ENCODE peak calls at places on chromosomes 1 and 21, in ten cellular contexts. F, P, R, E, Y, C, G, W, L and U are unnamed samples. For H3K4me1, the result is how much of the 10 kb centered on the place peaks cover.

GRCh38 chr1:161915051-161915503 is 108.6 kb downstream of the OLFML2B start:
- ATAC-seq in F (no peak), P (no peak), R (no peak), E (peak), Y (no peak), C (no peak), G (no peak), W (no peak), L (no peak), U (no peak)

GRCh38 chr1:204923209-204923608 is 52.5 kb downstream of the NFASC start:
- ATAC-seq in F (no peak), P (no peak), R (no peak), E (no peak), Y (no peak), C (no peak), G (no peak), W (no peak), L (peak), U (no peak)

GRCh38 chr1:201583663-201584062 is 44.7 kb downstream of the NAV1 start:
- ATAC-seq in F (no peak), P (no peak), R (no peak), E (no peak), Y (no peak), C (no peak), G (no peak), W (no peak), L (no peak), U (no peak)

GRCh38 chr1:53685272-53686051 is 53.5 kb downstream of the GLIS1 start:
- ATAC-seq in F (peak), P (no peak), R (no peak), E (peak), Y (peak), C (no peak), G (no peak), W (peak), L (peak), U (no peak)

GRCh38 chr1:33120436-33121231 is 39.7 kb downstream of the AZIN2 start:
- ATAC-seq in F (peak), P (no peak), R (no peak), E (no peak), Y (no peak), C (no peak), G (peak), W (peak), L (peak), U (no peak)

GRCh38 chr1:235649722-235650163 is at the start of gene GNG4:
- ATAC-seq in F (peak), P (no peak), R (peak), E (no peak), Y (peak), C (no peak), G (peak), W (peak), L (no peak), U (peak)

GRCh38 chr21:36741506-36741905 is 42.6 kb downstream of the SIM2 start:
- ATAC-seq in F (no peak), P (peak), R (no peak), E (no peak), Y (no peak), C (no peak), G (no peak), W (no peak), L (peak), U (no peak)

GRCh38 chr1:193654951-193655705 is 468.7 kb upstream of the B3GALT2 start:
- ATAC-seq in F (no peak), P (peak), R (no peak), E (peak), Y (no peak), C (no peak), G (no peak), W (no peak), L (no peak), U (no peak)

GRCh38 chr1:203612932-203613682 is 13.5 kb upstream of the ATP2B4 start:
- ATAC-seq in F (no peak), P (no peak), R (no peak), E (no peak), Y (no peak), C (no peak), G (no peak), W (no peak), L (peak), U (no peak)

GRCh38 chr1:85137660-85138059 is 63.2 kb downstream of the SYDE2 start:
- ATAC-seq in F (peak), P (peak), R (peak), E (peak), Y (no peak), C (peak), G (peak), W (no peak), L (no peak), U (no peak)

GRCh38 chr1:231959225-231959884 is 332.8 kb downstream of the DISC1 start:
- ATAC-seq in F (no peak), P (no peak), R (no peak), E (no peak), Y (no peak), C (no peak), G (no peak), W (no peak), L (no peak), U (no peak)

GRCh38 chr1:200625381-200625824 is 4.9 kb upstream of the KIF14 start:
- ATAC-seq in F (no peak), P (no peak), R (no peak), E (no peak), Y (no peak), C (no peak), G (no peak), W (no peak), L (no peak), U (no peak)

GRCh38 chr1:94926915-94927404 is at the start of gene CNN3:
- ATAC-seq in F (peak), P (peak), R (peak), E (peak), Y (peak), C (peak), G (peak), W (peak), L (peak), U (peak)

GRCh38 chr1:225694151-225694603 is 41.3 kb upstream of the ENAH start:
- ATAC-seq in F (peak), P (peak), R (peak), E (peak), Y (no peak), C (peak), G (peak), W (peak), L (no peak), U (peak)

GRCh38 chr1:231571904-231572303 is 43.4 kb downstream of the TSNAX start:
- ATAC-seq in F (no peak), P (peak), R (no peak), E (peak), Y (no peak), C (no peak), G (no peak), W (no peak), L (no peak), U (peak)

GRCh38 chr1:39394598-39394997 is 96.8 kb upstream of the BMP8A start:
- ATAC-seq in F (no peak), P (no peak), R (peak), E (peak), Y (peak), C (no peak), G (no peak), W (no peak), L (no peak), U (no peak)

GRCh38 chr1:101293461-101294045 is 56.7 kb downstream of the S1PR1 start:
- ATAC-seq in F (no peak), P (no peak), R (no peak), E (no peak), Y (no peak), C (no peak), G (no peak), W (no peak), L (no peak), U (no peak)

GRCh38 chr1:114832057-114832456 is 22.6 kb upstream of the SYCP1 start:
- ATAC-seq in F (no peak), P (no peak), R (no peak), E (no peak), Y (no peak), C (no peak), G (no peak), W (no peak), L (no peak), U (no peak)

GRCh38 chr1:189350983-189351616 is 1126.6 kb downstream of the BRINP3 start:
- ATAC-seq in F (no peak), P (no peak), R (no peak), E (no peak), Y (no peak), C (no peak), G (no peak), W (no peak), L (no peak), U (no peak)

GRCh38 chr1:94011709-94012590 is 102.7 kb upstream of the GCLM start:
- ATAC-seq in F (peak), P (no peak), R (no peak), E (peak), Y (peak), C (no peak), G (no peak), W (peak), L (no peak), U (peak)

GRCh38 chr21:44602474-44602871 is 2.1 kb downstream of the KRTAP10-7 start:
- ATAC-seq in F (no peak), P (no peak), R (no peak), E (no peak), Y (no peak), C (no peak), G (no peak), W (no peak), L (no peak), U (no peak)

DNA sequence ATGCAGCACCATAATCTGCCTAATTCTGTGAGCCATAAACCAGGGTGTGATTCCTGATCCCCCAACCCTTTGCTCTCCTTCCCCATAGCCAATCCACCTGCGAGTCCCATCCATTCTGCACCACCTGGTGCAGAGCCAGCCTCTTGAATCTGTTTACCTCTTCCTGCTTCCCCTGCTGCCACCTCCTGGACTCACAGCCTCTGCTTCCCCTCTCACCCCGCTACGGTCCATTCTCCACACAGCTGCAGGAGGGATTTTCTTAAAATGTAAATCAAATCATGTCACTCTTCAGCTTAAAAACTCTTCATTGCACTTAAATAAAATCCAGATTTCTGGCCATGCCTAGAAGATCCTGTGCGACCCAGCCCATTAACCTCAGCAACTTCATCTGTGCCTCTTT is 186.7 kb downstream of the FOXD2 start:
- ATAC-seq in F (peak), P (no peak), R (no peak), E (peak), Y (peak), C (no peak), G (no peak), W (no peak), L (peak), U (no peak)
- TF ChIP-seq CTCF in F (peak), P (peak), R (peak), E (peak), Y (peak), C (no peak), G (no peak), W (no peak), L (peak), U (no peak)

DNA sequence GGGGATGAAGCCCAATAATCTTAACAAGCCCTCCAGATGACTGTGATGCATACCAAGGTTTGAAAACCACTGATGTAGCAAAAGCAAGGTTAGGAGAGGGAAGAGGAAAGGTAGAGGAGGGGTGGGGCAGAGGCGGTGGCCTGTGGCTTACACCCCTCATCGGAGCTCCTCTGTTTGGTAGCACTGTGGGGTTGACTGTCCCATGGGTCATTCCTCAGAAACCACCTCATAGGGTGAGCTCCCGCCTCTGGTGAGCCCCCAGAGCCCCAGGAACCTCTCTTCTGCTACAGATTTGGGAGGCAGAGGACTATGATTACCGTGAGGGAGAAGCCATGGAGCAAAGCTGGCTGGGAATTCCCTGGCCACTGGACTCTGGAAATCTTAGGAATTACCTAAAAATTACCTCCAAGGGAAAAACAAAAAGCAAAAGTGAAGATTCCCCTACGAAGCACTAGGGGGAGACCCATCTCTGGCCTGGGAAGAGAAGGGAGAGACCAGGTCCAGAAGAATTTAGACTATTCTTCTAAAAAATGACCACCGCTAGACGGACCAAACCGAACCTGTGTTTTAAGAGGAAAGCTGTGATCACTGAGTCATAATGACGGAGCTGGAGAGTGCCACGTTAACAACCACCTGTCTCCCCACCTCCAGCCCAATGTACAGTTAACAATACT is 1.5 kb upstream of the RASSF5 start:
- ATAC-seq in F (peak), P (no peak), R (no peak), E (peak), Y (no peak), C (no peak), G (no peak), W (no peak), L (peak), U (no peak)
- H3K4me1 ChIP-seq in F (half or more), P (under half), R (half or more), E (under half), Y (half or more), C (half or more), G (under half), W (under half), L (under half), U (half or more)

DNA sequence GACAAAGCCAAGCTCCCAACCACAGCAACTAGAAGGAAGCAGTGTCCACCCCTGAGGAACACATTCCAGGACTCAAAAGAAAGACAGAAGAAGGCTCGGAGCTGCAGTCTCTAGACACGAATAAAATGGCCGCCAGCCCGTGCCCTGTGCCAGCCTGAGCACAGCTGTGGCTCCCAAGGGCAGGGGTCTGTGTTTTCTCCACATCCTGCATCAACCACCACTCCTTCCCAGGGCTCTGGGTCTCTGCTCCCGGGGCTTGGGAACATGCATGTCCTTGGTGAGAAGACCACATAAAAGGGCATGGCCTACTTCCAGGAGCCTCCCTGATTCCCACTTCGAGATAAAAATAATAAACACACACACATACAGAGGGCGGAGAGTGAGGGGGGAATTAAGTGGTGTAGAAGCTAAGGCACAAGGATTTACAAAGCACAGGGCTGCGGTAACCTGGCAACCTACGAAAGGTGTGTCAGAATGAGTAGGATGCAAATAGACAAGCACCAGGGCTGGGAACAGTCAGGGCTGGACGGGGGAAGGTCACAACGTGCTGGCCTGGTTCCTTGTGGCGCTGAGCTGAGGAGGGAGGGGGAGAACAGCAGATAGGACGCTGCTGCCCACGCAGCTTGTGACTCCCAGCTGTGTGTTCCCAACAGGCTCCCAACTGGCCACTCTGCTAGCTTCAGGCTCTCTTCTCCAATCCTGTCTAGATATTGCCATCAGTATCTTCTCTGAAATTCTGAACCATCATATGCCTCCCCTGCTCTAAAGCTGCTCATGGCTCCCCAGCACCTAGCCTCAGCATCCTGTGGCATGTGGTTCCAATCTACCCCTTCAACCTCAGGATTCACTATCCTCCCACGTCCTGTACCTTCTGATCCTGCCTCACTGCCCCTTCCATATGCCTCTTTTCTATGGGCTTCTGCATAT is 72.5 kb downstream of the CD34 start:
- ATAC-seq in F (no peak), P (peak), R (peak), E (peak), Y (no peak), C (peak), G (no peak), W (no peak), L (peak), U (peak)
- TF ChIP-seq POLR2A in F (no peak), P (no peak), R (no peak), E (no peak), Y (no peak), C (no peak), G (no peak), W (no peak), L (no peak), U (no peak)

GRCh38 chr21:16992448-16992847 is 520.4 kb upstream of the CXADR start:
- ATAC-seq in F (no peak), P (no peak), R (no peak), E (no peak), Y (no peak), C (no peak), G (no peak), W (no peak), L (no peak), U (no peak)
- TF ChIP-seq CTCF in F (no peak), P (no peak), R (no peak), E (no peak), Y (no peak), C (no peak), G (no peak), W (no peak), L (no peak), U (no peak)

DNA sequence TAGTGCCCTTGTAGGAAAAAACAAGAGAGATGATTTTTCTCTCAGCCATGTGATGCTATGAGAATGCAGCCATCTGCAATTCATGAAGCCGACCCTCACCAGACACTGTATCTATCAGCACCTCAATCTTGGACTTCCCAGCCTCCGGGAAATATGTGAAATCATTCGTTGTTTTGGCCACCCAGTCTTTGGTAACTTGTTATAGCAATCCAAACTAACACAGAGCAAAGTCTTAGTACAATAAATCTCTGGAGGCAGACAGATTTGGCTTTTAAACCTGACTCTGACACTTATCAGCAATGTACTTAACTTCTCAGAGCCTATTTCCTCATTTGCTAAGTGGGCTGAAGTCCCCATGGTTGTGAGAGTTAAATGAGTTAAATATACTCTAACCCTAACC is 5.1 kb upstream of the MED18 start:
- ATAC-seq in F (no peak), P (no peak), R (no peak), E (no peak), Y (no peak), C (no peak), G (no peak), W (no peak), L (no peak), U (no peak)
- H3K4me1 ChIP-seq in F (half or more), P (under half), R (under half), E (under half), Y (under half), C (under half), G (under half), W (under half), L (under half), U (under half)

GRCh38 chr21:38086580-38086979 is 170.2 kb upstream of the KCNJ15 start:
- ATAC-seq in F (no peak), P (no peak), R (no peak), E (no peak), Y (no peak), C (no peak), G (no peak), W (no peak), L (no peak), U (no peak)

GRCh38 chr21:38081663-38082062 is 165.4 kb upstream of the KCNJ6 start:
- ATAC-seq in F (no peak), P (peak), R (no peak), E (no peak), Y (no peak), C (no peak), G (no peak), W (no peak), L (no peak), U (no peak)

GRCh38 chr21:38080888-38081287 is 164.6 kb upstream of the KCNJ6 start:
- ATAC-seq in F (no peak), P (peak), R (no peak), E (no peak), Y (no peak), C (no peak), G (no peak), W (no peak), L (no peak), U (no peak)

GRCh38 chr21:38083534-38083933 is 167.3 kb upstream of the KCNJ6 start:
- ATAC-seq in F (no peak), P (no peak), R (no peak), E (no peak), Y (no peak), C (no peak), G (no peak), W (no peak), L (no peak), U (no peak)

GRCh38 chr21:38082936-38083335 is 166.7 kb upstream of the KCNJ6 start:
- ATAC-seq in F (no peak), P (no peak), R (no peak), E (no peak), Y (no peak), C (no peak), G (no peak), W (no peak), L (no peak), U (no peak)
- TF ChIP-seq POLR2A in F (no peak), P (no peak), R (no peak), E (no peak), Y (no peak), C (no peak), G (no peak), W (no peak), L (no peak), U (no peak)

GRCh38 chr1:110339427-110340206 is 440 bp downstream of the RBM15 start:
- ATAC-seq in F (peak), P (no peak), R (no peak), E (peak), Y (peak), C (no peak), G (peak), W (peak), L (peak), U (no peak)
- TF ChIP-seq CTCF in F (peak), P (no peak), R (peak), E (peak), Y (no peak), C (peak), G (no peak), W (peak), L (peak), U (peak)

GRCh38 chr1:158289722-158290570 is at the start of gene CD1C:
- ATAC-seq in F (no peak), P (no peak), R (no peak), E (no peak), Y (no peak), C (no peak), G (no peak), W (no peak), L (no peak), U (no peak)
- H3K4me1 ChIP-seq in F (under half), P (under half), R (under half), E (under half), Y (under half), C (under half), G (under half), W (under half), L (under half), U (under half)

GRCh38 chr1:160066829-160067720 is 2.9 kb downstream of the KCNJ10 start:
- ATAC-seq in F (no peak), P (no peak), R (no peak), E (no peak), Y (no peak), C (no peak), G (no peak), W (no peak), L (no peak), U (no peak)

GRCh38 chr1:160069460-160070231 is at the start of gene KCNJ10:
- ATAC-seq in F (peak), P (no peak), R (peak), E (no peak), Y (peak), C (peak), G (peak), W (peak), L (peak), U (no peak)

GRCh38 chr1:160071289-160071688 is 1.3 kb upstream of the KCNJ10 start:
- ATAC-seq in F (no peak), P (no peak), R (no peak), E (no peak), Y (no peak), C (no peak), G (no peak), W (no peak), L (no peak), U (no peak)

GRCh38 chr1:160068231-160068630 is 1.7 kb downstream of the KCNJ10 start:
- ATAC-seq in F (no peak), P (no peak), R (no peak), E (no peak), Y (no peak), C (no peak), G (no peak), W (no peak), L (no peak), U (no peak)

GRCh38 chr1:160070243-160071163 is 543 bp upstream of the KCNJ10 start:
- ATAC-seq in F (peak), P (peak), R (peak), E (peak), Y (peak), C (peak), G (peak), W (peak), L (peak), U (peak)
- TF ChIP-seq POLR2A in F (peak), P (no peak), R (no peak), E (no peak), Y (no peak), C (peak), G (no peak), W (no peak), L (no peak), U (no peak)